ENCODE peak calls at places on chromosomes 6 and 20, in seven cellular contexts. One of them, this sample, is unnamed.

GRCh38 chr6:89073014-89073620 is 7.4 kb upstream of the PNRC1 start:
- DNase-seq in H1: no peak
- DNase-seq in neuronal stem cell: no peak
- DNase-seq in mesendoderm: no peak
- DNase-seq in H9: no peak
- DNase-seq in trophoblast cell: no peak
- DNase-seq in IMR-90: no peak
- DNase-seq in this sample: peak

GRCh38 chr6:169935348-169935718 is 183.9 kb downstream of the ERMARD start:
- DNase-seq in mesendoderm: peak
- DNase-seq in IMR-90: no peak
- DNase-seq in H1: no peak
- DNase-seq in H9: no peak
- DNase-seq in neuronal stem cell: no peak
- DNase-seq in trophoblast cell: no peak
- DNase-seq in this sample: no peak

GRCh38 chr20:21796059-21796458 is 90.6 kb downstream of the PAX1 start:
- DNase-seq in mesendoderm: peak
- DNase-seq in neuronal stem cell: no peak
- DNase-seq in H9: no peak
- DNase-seq in IMR-90: no peak
- DNase-seq in trophoblast cell: no peak
- DNase-seq in H1: no peak
- DNase-seq in this sample: no peak

GRCh38 chr20:1858859-1859258 is 36.3 kb upstream of the SIRPA start:
- DNase-seq in mesendoderm: no peak
- DNase-seq in trophoblast cell: no peak
- DNase-seq in IMR-90: peak
- DNase-seq in neuronal stem cell: no peak
- DNase-seq in H1: no peak
- DNase-seq in H9: no peak
- DNase-seq in this sample: peak

GRCh38 chr6:144023216-144023615 is 15.2 kb upstream of the PLAGL1 start:
- DNase-seq in trophoblast cell: no peak
- DNase-seq in IMR-90: no peak
- DNase-seq in neuronal stem cell: no peak
- DNase-seq in H9: no peak
- DNase-seq in mesendoderm: no peak
- DNase-seq in H1: no peak
- DNase-seq in this sample: no peak

GRCh38 chr20:53900380-53900999 is 169.9 kb downstream of the BCAS1 start:
- DNase-seq in IMR-90: peak
- DNase-seq in neuronal stem cell: no peak
- DNase-seq in H9: no peak
- DNase-seq in mesendoderm: no peak
- DNase-seq in H1: no peak
- DNase-seq in trophoblast cell: peak
- DNase-seq in this sample: peak

GRCh38 chr6:163460307-163460782 is 45.8 kb downstream of the QKI start:
- DNase-seq in H9: no peak
- DNase-seq in trophoblast cell: no peak
- DNase-seq in mesendoderm: peak
- DNase-seq in neuronal stem cell: no peak
- DNase-seq in IMR-90: peak
- DNase-seq in H1: no peak
- DNase-seq in this sample: peak

GRCh38 chr6:122620902-122621301 is 10.7 kb downstream of the PKIB start:
- DNase-seq in neuronal stem cell: no peak
- DNase-seq in trophoblast cell: no peak
- DNase-seq in H1: no peak
- DNase-seq in H9: no peak
- DNase-seq in mesendoderm: no peak
- DNase-seq in IMR-90: peak
- DNase-seq in this sample: peak

GRCh38 chr20:23446505-23446904 is 6.2 kb downstream of the CST11 start:
- DNase-seq in neuronal stem cell: peak
- DNase-seq in H1: no peak
- DNase-seq in H9: peak
- DNase-seq in IMR-90: peak
- DNase-seq in mesendoderm: peak
- DNase-seq in trophoblast cell: peak
- DNase-seq in this sample: peak

GRCh38 chr6:141548969-141549368 is 583.8 kb upstream of the GJE1 start:
- DNase-seq in trophoblast cell: no peak
- DNase-seq in IMR-90: no peak
- DNase-seq in H1: no peak
- DNase-seq in mesendoderm: no peak
- DNase-seq in neuronal stem cell: no peak
- DNase-seq in H9: no peak
- DNase-seq in this sample: peak

GRCh38 chr6:39847216-39847615 is 55.0 kb downstream of the DAAM2 start:
- DNase-seq in H9: peak
- DNase-seq in trophoblast cell: no peak
- DNase-seq in neuronal stem cell: no peak
- DNase-seq in IMR-90: no peak
- DNase-seq in mesendoderm: no peak
- DNase-seq in H1: no peak
- DNase-seq in this sample: no peak

GRCh38 chr20:16761305-16761829 is 13.2 kb downstream of the OTOR start:
- DNase-seq in mesendoderm: peak
- DNase-seq in neuronal stem cell: peak
- DNase-seq in trophoblast cell: peak
- DNase-seq in H9: peak
- DNase-seq in H1: peak
- DNase-seq in IMR-90: peak
- DNase-seq in this sample: peak

GRCh38 chr20:17228624-17229061 is 1.8 kb downstream of the PCSK2 start:
- DNase-seq in neuronal stem cell: no peak
- DNase-seq in trophoblast cell: no peak
- DNase-seq in H9: peak
- DNase-seq in H1: no peak
- DNase-seq in mesendoderm: peak
- DNase-seq in IMR-90: no peak
- DNase-seq in this sample: no peak

GRCh38 chr6:73309534-73309783 is 44.6 kb downstream of the DPPA5 start:
- DNase-seq in H1: no peak
- DNase-seq in trophoblast cell: no peak
- DNase-seq in neuronal stem cell: no peak
- DNase-seq in mesendoderm: no peak
- DNase-seq in IMR-90: no peak
- DNase-seq in H9: no peak
- DNase-seq in this sample: no peak

GRCh38 chr6:73309784-73310502 is 44.1 kb downstream of the DPPA5 start:
- DNase-seq in trophoblast cell: peak
- DNase-seq in H9: peak
- DNase-seq in neuronal stem cell: peak
- DNase-seq in IMR-90: peak
- DNase-seq in mesendoderm: peak
- DNase-seq in H1: no peak
- DNase-seq in this sample: peak

GRCh38 chr6:73314577-73315492 is 39.2 kb downstream of the DPPA5 start:
- DNase-seq in mesendoderm: no peak
- DNase-seq in trophoblast cell: no peak
- DNase-seq in neuronal stem cell: no peak
- DNase-seq in IMR-90: no peak
- DNase-seq in H1: no peak
- DNase-seq in H9: no peak
- DNase-seq in this sample: no peak

DNA sequence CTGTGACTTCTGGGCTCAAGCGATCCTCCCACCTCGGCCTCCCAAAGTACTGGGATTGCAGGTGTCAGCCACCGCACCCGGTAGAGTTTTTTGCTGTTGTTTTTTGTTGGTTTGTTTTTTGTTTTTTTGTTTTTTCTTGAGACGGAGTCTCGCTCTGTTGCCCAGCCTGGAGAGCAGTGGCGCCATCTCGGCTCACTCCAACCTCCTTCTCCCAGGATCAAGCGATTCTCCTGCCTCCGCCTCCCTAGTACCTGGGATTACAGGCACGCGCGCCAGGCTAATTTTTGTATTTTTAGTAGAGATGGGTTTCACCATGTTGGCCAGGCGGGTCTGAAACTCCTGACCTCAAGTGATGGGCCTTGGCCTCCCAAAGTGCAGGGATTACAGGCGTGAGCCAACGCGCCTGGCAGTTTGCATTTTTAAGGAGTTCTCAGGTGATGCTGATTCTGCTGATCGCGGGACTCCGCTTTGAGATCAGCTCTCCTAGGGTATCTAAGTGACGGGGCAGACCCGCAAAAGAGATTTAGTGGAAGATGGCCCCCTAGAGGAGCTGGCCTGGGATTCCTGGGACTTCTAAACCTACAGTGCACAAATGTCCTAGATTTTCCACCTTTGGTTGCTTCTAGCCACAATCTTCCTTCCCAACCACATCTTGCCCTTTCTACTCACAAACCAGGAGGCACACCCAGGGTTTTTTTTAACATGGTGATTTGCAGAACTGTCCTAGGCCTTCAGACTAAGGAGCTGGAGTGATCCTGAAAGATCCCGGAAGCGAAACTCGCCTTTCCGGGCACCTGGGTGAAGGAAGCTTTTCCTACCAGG is 45.2 kb downstream of the DPPA5 start:
- DNase-seq in mesendoderm: peak
- DNase-seq in IMR-90: no peak
- DNase-seq in H9: peak
- DNase-seq in trophoblast cell: no peak
- DNase-seq in neuronal stem cell: peak
- DNase-seq in H1: no peak
- DNase-seq in this sample: peak
- H3K27ac ChIP-seq in mesendoderm: no peak
- H3K27ac ChIP-seq in IMR-90: peak
- H3K27ac ChIP-seq in H9: no peak
- H3K27ac ChIP-seq in trophoblast cell: no peak
- H3K27ac ChIP-seq in neuronal stem cell: no peak
- H3K27ac ChIP-seq in H1: no peak
- H3K27ac ChIP-seq in this sample: no peak

DNA sequence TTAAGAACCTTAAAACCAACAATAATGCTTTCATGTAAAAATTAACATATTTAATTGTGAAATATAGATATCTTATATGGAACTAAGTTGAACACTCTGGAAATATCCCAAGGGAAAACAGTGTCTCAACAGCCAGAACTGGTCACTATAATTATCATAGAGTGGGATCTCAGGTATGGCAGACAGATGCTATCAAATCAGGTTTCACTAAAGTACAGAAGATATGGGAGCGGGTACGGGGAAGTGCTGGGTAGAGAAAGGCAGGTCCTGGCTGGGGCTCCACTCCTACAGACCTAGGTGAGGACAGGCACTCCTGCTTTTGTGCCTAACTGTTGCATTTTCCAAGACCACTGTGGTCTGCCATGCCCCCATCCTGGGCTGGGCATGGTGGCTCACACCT is 128.2 kb upstream of the BEND3 start:
- DNase-seq in mesendoderm: no peak
- DNase-seq in trophoblast cell: peak
- DNase-seq in neuronal stem cell: no peak
- DNase-seq in H9: no peak
- DNase-seq in IMR-90: no peak
- DNase-seq in H1: no peak
- DNase-seq in this sample: no peak
- H2BK120ac ChIP-seq in mesendoderm: no peak
- H2BK120ac ChIP-seq in trophoblast cell: no peak
- H2BK120ac ChIP-seq in neuronal stem cell: no peak
- H2BK120ac ChIP-seq in H9: no peak
- H2BK120ac ChIP-seq in IMR-90: no peak
- H2BK120ac ChIP-seq in H1: no peak
- H2BK120ac ChIP-seq in this sample: no peak

GRCh38 chr20:60976139-60976538 is 275.9 kb upstream of the CDH4 start:
- DNase-seq in H1: no peak
- DNase-seq in mesendoderm: no peak
- DNase-seq in trophoblast cell: no peak
- DNase-seq in H9: no peak
- DNase-seq in neuronal stem cell: no peak
- DNase-seq in IMR-90: no peak
- DNase-seq in this sample: no peak

GRCh38 chr20:60976913-60977312 is 275.1 kb upstream of the CDH4 start:
- DNase-seq in IMR-90: no peak
- DNase-seq in H1: no peak
- DNase-seq in H9: no peak
- DNase-seq in mesendoderm: peak
- DNase-seq in neuronal stem cell: no peak
- DNase-seq in trophoblast cell: no peak
- DNase-seq in this sample: no peak

GRCh38 chr20:60974022-60974421 is 278.0 kb upstream of the CDH4 start:
- DNase-seq in H9: no peak
- DNase-seq in mesendoderm: no peak
- DNase-seq in IMR-90: no peak
- DNase-seq in neuronal stem cell: no peak
- DNase-seq in trophoblast cell: no peak
- DNase-seq in H1: no peak
- DNase-seq in this sample: no peak

GRCh38 chr20:60977896-60978295 is 274.2 kb upstream of the CDH4 start:
- DNase-seq in mesendoderm: no peak
- DNase-seq in H1: no peak
- DNase-seq in trophoblast cell: no peak
- DNase-seq in IMR-90: no peak
- DNase-seq in H9: no peak
- DNase-seq in neuronal stem cell: no peak
- DNase-seq in this sample: no peak
- H3K23ac ChIP-seq in mesendoderm: no peak
- H3K23ac ChIP-seq in H1: no peak
- H3K23ac ChIP-seq in trophoblast cell: no peak
- H3K23ac ChIP-seq in IMR-90: no peak
- H3K23ac ChIP-seq in H9: no peak
- H3K23ac ChIP-seq in neuronal stem cell: no peak
- H3K23ac ChIP-seq in this sample: no peak

GRCh38 chr20:57662028-57662312 is 41.7 kb upstream of the ZBP1 start:
- DNase-seq in neuronal stem cell: no peak
- DNase-seq in H9: no peak
- DNase-seq in IMR-90: no peak
- DNase-seq in H1: no peak
- DNase-seq in mesendoderm: no peak
- DNase-seq in trophoblast cell: no peak
- DNase-seq in this sample: no peak

GRCh38 chr20:57664476-57664875 is 44.2 kb upstream of the ZBP1 start:
- DNase-seq in H1: no peak
- DNase-seq in trophoblast cell: no peak
- DNase-seq in H9: no peak
- DNase-seq in neuronal stem cell: no peak
- DNase-seq in mesendoderm: no peak
- DNase-seq in IMR-90: no peak
- DNase-seq in this sample: no peak

GRCh38 chr20:57663681-57664451 is 43.6 kb upstream of the ZBP1 start:
- DNase-seq in neuronal stem cell: no peak
- DNase-seq in mesendoderm: no peak
- DNase-seq in IMR-90: no peak
- DNase-seq in H1: no peak
- DNase-seq in trophoblast cell: no peak
- DNase-seq in H9: no peak
- DNase-seq in this sample: no peak

GRCh38 chr20:57662313-57663240 is 42.4 kb upstream of the ZBP1 start:
- DNase-seq in H9: peak
- DNase-seq in H1: no peak
- DNase-seq in IMR-90: no peak
- DNase-seq in trophoblast cell: peak
- DNase-seq in mesendoderm: no peak
- DNase-seq in neuronal stem cell: no peak
- DNase-seq in this sample: no peak

DNA sequence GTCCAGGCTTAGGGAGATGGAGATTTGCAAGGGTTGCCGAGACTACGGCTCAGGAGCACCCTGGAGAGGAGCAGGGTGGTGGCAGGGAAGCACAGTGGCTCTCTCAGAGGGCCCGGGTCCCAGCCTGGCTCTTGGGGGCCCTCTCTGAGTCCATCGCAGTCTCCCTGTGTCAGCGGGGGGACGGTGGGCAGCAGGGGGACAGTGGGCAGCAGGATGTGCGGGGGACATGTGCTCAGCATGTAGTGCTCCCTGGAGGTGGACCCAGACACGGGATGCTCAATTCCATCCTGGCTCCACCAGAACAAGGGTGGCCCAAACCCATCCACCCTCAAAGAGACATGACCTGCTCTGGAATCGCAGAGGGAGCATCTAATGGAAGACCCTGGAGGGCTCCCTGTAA is 43.0 kb upstream of the ZBP1 start:
- DNase-seq in trophoblast cell: no peak
- DNase-seq in neuronal stem cell: no peak
- DNase-seq in H9: no peak
- DNase-seq in H1: no peak
- DNase-seq in mesendoderm: no peak
- DNase-seq in IMR-90: no peak
- DNase-seq in this sample: no peak
- H3K27ac ChIP-seq in trophoblast cell: no peak
- H3K27ac ChIP-seq in neuronal stem cell: no peak
- H3K27ac ChIP-seq in H9: no peak
- H3K27ac ChIP-seq in H1: no peak
- H3K27ac ChIP-seq in mesendoderm: no peak
- H3K27ac ChIP-seq in IMR-90: no peak
- H3K27ac ChIP-seq in this sample: no peak